ENCODE peak calls at places on chromosomes 16 and 17, in six cellular contexts. K, W, C, M, I and E are unnamed samples.

GRCh38 chr17:13154403-13154802 is 136.6 kb upstream of the ELAC2 start:
- DNase-seq in I (no peak), K (no peak), C (no peak), W (no peak), M (no peak), E (no peak)

GRCh38 chr17:78315355-78316114 is 44.3 kb downstream of the SOCS3 start:
- DNase-seq in M (peak), C (peak), I (peak), K (peak), W (peak), E (peak)

GRCh38 chr17:50053654-50053960 is 2.3 kb upstream of the ITGA3 start:
- DNase-seq in C (no peak), M (no peak), I (no peak), W (no peak), K (no peak), E (no peak)

GRCh38 chr16:65125871-65126270 is 4.0 kb upstream of the CDH11 start:
- DNase-seq in K (peak), W (no peak), C (no peak), M (no peak), I (no peak), E (peak)

GRCh38 chr16:11076259-11077018 is 132.1 kb downstream of the CLEC16A start:
- DNase-seq in M (peak), W (no peak), I (peak), C (no peak), K (no peak), E (no peak)

GRCh38 chr17:74177018-74177450 is 26.4 kb upstream of the RPL38 start:
- DNase-seq in M (no peak), W (no peak), I (no peak), C (no peak), K (no peak), E (no peak)

GRCh38 chr17:78415821-78416301 is 37.4 kb downstream of the PGS1 start:
- DNase-seq in C (no peak), W (peak), M (no peak), K (no peak), I (no peak), E (peak)

GRCh38 chr17:74601944-74602572 is 10.0 kb upstream of the CD300LD start:
- DNase-seq in K (peak), M (no peak), W (peak), I (peak), C (peak), E (peak)

GRCh38 chr17:4845128-4845527 is 12.0 kb downstream of the MINK1 start:
- DNase-seq in I (no peak), C (no peak), K (no peak), W (no peak), M (no peak), E (no peak)

GRCh38 chr16:90047714-90048346 is 28.6 kb upstream of the DBNDD1 start:
- DNase-seq in I (peak), K (no peak), C (no peak), W (no peak), M (no peak), E (no peak)

GRCh38 chr16:86142801-86143236 is 243.9 kb downstream of the IRF8 start:
- DNase-seq in K (no peak), W (no peak), M (peak), C (no peak), I (no peak), E (no peak)

GRCh38 chr16:77977336-77977735 is 45.0 kb upstream of the CLEC3A start:
- DNase-seq in C (no peak), K (no peak), I (no peak), M (no peak), W (no peak), E (peak)

GRCh38 chr17:57604771-57605733 is 140.0 kb downstream of the CCDC182 start:
- DNase-seq in W (no peak), I (no peak), M (peak), K (no peak), C (no peak), E (peak)

GRCh38 chr17:1455291-1455747 is 713 bp downstream of the CRK start:
- DNase-seq in K (peak), C (peak), W (peak), I (peak), M (no peak), E (peak)

GRCh38 chr17:10033982-10034381 is 128.9 kb upstream of the RCVRN start:
- DNase-seq in W (no peak), K (no peak), M (no peak), I (no peak), C (no peak), E (peak)

GRCh38 chr17:49993423-49994037 is 1.5 kb downstream of the DLX3 start:
- DNase-seq in I (no peak), W (no peak), K (no peak), M (no peak), C (no peak), E (peak)

GRCh38 chr16:70805787-70806186 is 4.8 kb upstream of the VAC14 start:
- DNase-seq in C (no peak), K (no peak), I (no peak), M (no peak), W (peak), E (no peak)

GRCh38 chr17:4335185-4335584 is 31.3 kb downstream of the UBE2G1 start:
- DNase-seq in K (no peak), I (no peak), C (no peak), W (no peak), M (no peak), E (no peak)

GRCh38 chr17:63489291-63489690 is 12.4 kb downstream of the ACE start:
- DNase-seq in I (no peak), C (no peak), M (no peak), K (no peak), W (no peak), E (no peak)

GRCh38 chr16:86391987-86392386 is 118.3 kb upstream of the FOXF1 start:
- DNase-seq in C (no peak), W (peak), M (no peak), K (no peak), I (no peak), E (no peak)

GRCh38 chr17:43026610-43027009 is 1.6 kb downstream of the RND2 start:
- DNase-seq in W (no peak), I (no peak), C (no peak), K (no peak), M (no peak), E (no peak)

GRCh38 chr17:32007463-32008298 is 498 bp downstream of the LRRC37B start:
- DNase-seq in K (peak), M (no peak), C (no peak), I (peak), W (peak), E (peak)

GRCh38 chr17:17818088-17818526 is 18.7 kb downstream of the SREBF1 start:
- DNase-seq in K (peak), C (no peak), M (no peak), W (no peak), I (peak), E (peak)

GRCh38 chr17:80703109-80703508 is 158.5 kb downstream of the RPTOR start:
- DNase-seq in W (no peak), I (no peak), K (no peak), M (no peak), C (no peak), E (no peak)

GRCh38 chr16:29901607-29901945 is 1.3 kb downstream of the ASPHD1 start:
- DNase-seq in C (no peak), K (no peak), W (no peak), I (no peak), M (no peak), E (no peak)

GRCh38 chr16:4990415-4990814 is 32.3 kb downstream of the SEC14L5 start:
- DNase-seq in C (no peak), K (no peak), M (no peak), I (no peak), W (no peak), E (no peak)
- TF ChIP-seq MYC in C (no peak), K (no peak), M (no peak), I (no peak), W (no peak), E (no peak)

GRCh38 chr17:29008591-29008990 is 2.8 kb upstream of the SEZ6 start:
- DNase-seq in W (no peak), I (no peak), K (no peak), C (peak), M (no peak), E (no peak)

GRCh38 chr17:29014716-29015115 is 8.9 kb upstream of the SEZ6 start:
- DNase-seq in I (no peak), K (no peak), C (no peak), W (no peak), M (no peak), E (no peak)

GRCh38 chr17:29010129-29010528 is 4.3 kb upstream of the SEZ6 start:
- DNase-seq in I (no peak), C (no peak), K (no peak), M (no peak), W (no peak), E (no peak)

GRCh38 chr17:29010586-29010985 is 4.8 kb upstream of the SEZ6 start:
- DNase-seq in W (no peak), C (no peak), K (no peak), M (no peak), I (no peak), E (no peak)

DNA sequence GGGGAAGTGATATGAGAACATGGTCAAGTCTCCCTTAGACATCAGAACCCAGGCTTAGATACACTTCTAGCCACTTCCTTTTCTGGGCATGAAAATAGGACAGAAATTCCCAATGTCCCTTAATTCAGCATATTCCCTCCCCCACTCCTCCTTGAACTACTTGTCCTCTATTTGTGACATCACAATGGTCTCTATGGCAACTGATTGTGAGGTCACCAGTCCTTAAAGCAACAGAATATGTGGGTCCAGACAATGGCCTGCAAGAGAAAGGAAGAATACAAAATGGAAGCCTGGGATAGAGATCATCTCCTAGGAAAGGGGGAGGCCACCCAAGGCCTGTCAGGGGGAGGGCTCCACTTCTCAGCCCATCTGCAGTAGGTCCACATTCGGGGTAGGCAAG is 6.7 kb upstream of the SEZ6 start:
- DNase-seq in W (no peak), K (peak), I (no peak), C (no peak), M (no peak), E (no peak)
- TF ChIP-seq MYC in W (no peak), K (no peak), I (no peak), C (no peak), M (no peak), E (no peak)

GRCh38 chr17:72506773-72507172 is 386.0 kb downstream of the SOX9 start:
- DNase-seq in I (no peak), M (no peak), W (no peak), C (no peak), K (no peak), E (no peak)

GRCh38 chr17:72512649-72513556 is 392.1 kb downstream of the SOX9 start:
- DNase-seq in K (no peak), C (no peak), I (no peak), M (no peak), W (no peak), E (no peak)

GRCh38 chr17:72511874-72512273 is 391.1 kb downstream of the SOX9 start:
- DNase-seq in K (no peak), I (no peak), C (no peak), W (no peak), M (no peak), E (no peak)

GRCh38 chr17:72507370-72507769 is 386.6 kb downstream of the SOX9 start:
- DNase-seq in I (no peak), C (no peak), K (no peak), W (no peak), M (no peak), E (no peak)

GRCh38 chr17:72510454-72511016 is 389.7 kb downstream of the SOX9 start:
- DNase-seq in I (no peak), C (no peak), W (no peak), K (no peak), M (peak), E (peak)
- TF ChIP-seq MYC in I (no peak), C (no peak), W (no peak), K (no peak), M (no peak), E (no peak)

GRCh38 chr16:67101301-67101675 is 8.5 kb upstream of the PHAF1 start:
- DNase-seq in C (no peak), W (no peak), M (no peak), I (no peak), K (no peak), E (no peak)

GRCh38 chr16:67098599-67098998 is 11.1 kb upstream of the PHAF1 start:
- DNase-seq in K (no peak), I (no peak), C (no peak), M (no peak), W (no peak), E (no peak)

GRCh38 chr16:67100569-67101300 is 9.0 kb upstream of the PHAF1 start:
- DNase-seq in I (no peak), M (no peak), C (no peak), K (peak), W (peak), E (peak)

GRCh38 chr16:67104061-67104460 is 5.7 kb upstream of the PHAF1 start:
- DNase-seq in M (no peak), I (peak), C (peak), W (peak), K (peak), E (peak)

DNA sequence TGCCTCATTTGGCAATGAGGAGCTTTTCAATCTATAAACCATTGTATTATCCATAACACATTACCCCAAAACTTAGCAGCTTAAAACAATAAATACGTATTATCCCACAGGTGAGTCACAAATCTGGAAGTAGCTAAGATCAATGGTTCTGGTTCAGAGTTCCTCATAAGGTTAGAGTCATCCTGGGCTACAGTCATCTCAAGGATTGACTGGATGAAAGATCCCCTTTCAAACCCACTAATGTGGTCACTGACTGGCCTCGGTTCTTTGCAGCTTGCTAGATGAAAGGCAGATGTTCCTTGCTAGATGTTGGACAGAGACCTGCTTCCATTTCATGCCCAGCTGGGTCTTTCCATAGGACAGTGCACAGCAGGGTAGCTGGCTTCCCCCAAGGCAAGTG is 8.1 kb upstream of the PHAF1 start:
- DNase-seq in I (no peak), W (no peak), C (no peak), K (no peak), M (no peak), E (no peak)
- TF ChIP-seq MYC in I (no peak), W (no peak), C (no peak), K (no peak), M (no peak), E (no peak)

DNA sequence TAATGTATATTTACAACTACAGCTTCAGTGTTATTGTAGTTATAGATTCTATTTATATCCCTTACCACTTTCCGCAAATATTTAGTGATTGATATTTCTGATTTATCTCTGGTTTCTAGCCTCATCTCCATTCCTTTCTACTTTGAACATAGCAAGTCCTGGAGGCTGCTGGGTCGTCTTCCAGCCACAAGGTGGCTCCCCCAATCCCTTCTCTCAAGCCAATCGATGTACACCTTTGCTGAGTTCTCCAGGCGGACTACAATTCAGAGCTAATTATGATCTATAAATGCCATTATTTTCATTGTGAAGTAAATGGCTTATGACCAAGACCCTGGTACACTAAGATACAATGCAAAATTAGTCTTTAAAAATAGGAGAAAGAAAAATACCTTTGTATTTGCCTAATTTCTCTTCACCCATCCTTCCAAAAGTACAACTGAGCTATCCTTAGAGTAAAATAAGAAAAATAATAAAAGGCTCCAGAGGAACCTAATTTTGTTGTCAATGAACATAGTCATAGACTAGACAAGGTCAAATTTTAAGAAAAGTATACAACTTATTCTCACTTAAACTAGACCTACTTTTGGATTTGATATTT is 122.1 kb downstream of the SKAP1 start:
- DNase-seq in K (peak), M (no peak), I (peak), C (peak), W (peak), E (peak)
- TF ChIP-seq MYC in K (no peak), M (no peak), I (no peak), C (no peak), W (no peak), E (no peak)

DNA sequence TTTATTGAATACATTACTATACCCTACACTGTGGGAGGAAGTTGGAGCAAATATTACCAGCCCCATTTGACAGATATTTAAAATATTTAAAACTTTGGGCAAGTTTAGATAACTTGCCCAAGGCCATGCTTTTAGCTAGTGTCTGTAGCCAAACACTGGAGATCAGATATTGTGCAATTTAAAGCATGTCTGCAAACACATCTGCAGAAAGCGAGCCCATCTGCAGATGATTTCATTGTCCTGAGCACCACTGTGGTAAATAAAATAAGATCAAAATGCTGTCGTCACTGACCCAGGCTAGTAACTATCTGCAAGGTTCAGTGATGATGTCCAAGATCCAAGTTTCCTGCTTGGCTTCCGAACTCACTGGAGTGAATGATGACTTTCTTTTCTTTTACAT is 25.0 kb downstream of the TMC7 start:
- DNase-seq in C (peak), I (no peak), M (no peak), K (no peak), W (no peak), E (peak)
- TF ChIP-seq MYC in C (no peak), I (no peak), M (no peak), K (no peak), W (no peak), E (no peak)

GRCh38 chr16:21647562-21648164 is 4.7 kb downstream of the IGSF6 start:
- DNase-seq in W (no peak), M (no peak), C (peak), I (no peak), K (no peak), E (no peak)

GRCh38 chr16:21646091-21646490 is 6.3 kb downstream of the IGSF6 start:
- DNase-seq in I (no peak), K (no peak), C (no peak), M (no peak), W (no peak), E (no peak)

GRCh38 chr16:21645261-21645721 is 7.1 kb downstream of the IGSF6 start:
- DNase-seq in I (no peak), W (no peak), K (no peak), M (peak), C (no peak), E (peak)

GRCh38 chr16:21649196-21649595 is 3.2 kb downstream of the IGSF6 start:
- DNase-seq in K (no peak), C (no peak), I (no peak), M (no peak), W (no peak), E (no peak)

DNA sequence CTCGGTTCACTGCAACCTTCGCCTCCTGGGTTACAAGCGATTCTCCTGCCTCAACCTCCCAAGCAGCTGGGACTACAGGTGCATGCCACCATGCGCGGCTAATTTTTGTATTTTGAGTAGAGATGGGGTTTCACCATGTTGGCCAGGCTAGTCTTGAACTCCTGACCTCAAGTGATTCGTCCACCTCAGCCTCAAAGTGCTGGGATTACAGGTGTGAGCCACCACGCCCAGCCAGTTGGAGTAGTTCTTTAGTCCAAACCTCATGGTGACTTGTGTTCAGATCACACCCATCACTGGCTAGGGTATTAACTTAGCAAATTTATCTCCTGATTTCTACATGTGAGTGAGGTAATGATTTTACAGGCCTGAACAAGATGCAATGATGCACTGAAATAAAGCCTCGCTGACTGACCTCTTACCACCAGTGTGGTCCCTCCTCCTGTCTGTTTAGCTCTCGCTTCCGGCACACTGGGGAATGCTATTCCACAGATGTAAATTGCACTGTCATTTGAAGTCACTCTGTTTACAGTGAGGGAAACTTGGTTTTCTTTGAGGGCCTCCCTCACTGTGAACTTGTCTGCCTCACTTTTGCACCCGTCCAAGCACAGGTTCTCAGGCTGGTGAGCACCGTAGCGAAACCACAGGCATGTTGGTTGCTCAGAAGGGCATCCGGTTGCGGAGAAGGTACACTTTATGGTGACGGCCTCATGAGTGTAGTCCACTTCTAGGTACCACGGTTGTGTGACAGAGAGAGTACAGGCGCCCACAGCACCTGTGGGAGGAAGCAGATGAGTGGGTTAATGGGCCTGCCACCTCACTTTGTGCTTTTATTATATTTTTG is 5.5 kb downstream of the IGSF6 start:
- DNase-seq in I (no peak), C (no peak), M (peak), K (no peak), W (no peak), E (no peak)
- TF ChIP-seq MYC in I (no peak), C (no peak), M (no peak), K (no peak), W (no peak), E (no peak)

DNA sequence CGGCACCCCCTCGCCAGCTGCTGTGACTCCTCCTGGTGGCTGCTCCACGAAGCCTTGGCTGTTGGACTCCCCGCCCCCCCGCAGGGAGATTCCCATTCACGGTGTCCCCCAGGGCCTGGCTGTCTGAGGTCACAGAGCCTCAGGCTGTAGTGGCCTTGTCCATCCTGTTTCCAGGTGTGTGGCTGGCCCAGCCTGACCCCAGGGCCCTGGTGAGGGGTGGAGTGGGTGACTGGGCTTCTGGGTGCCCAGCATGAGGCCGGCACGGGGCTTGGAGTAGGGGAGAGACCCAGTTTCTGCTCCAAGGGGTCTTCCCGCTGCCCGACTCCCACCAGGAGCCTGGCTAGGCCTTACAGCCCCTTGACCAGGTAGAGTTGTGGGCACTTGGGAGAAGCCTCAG is 10.4 kb downstream of the PRSS27 start:
- DNase-seq in M (no peak), K (no peak), W (no peak), C (no peak), I (no peak), E (no peak)
- TF ChIP-seq MYC in M (no peak), K (no peak), W (no peak), C (no peak), I (no peak), E (no peak)